ENCODE peak calls at places on chromosomes 4 and X, in six cellular contexts. F is thoracic aorta, Z is Calu3, O is RWPE2, C is HCT116, H is endothelial cell. S is an unnamed sample.

GRCh38 chrX:123504630-123505270 is 228.1 kb downstream of the THOC2 start:
- DNase-seq in F (no peak), Z (no peak), O (no peak), C (no peak), H (no peak), S (no peak)

GRCh38 chrX:48003367-48003757 is 427 bp downstream of the ZNF182 start:
- DNase-seq in F (no peak), Z (no peak), O (no peak), C (no peak), H (no peak), S (no peak)

GRCh38 chrX:51825432-51825831 is 68.0 kb upstream of the MAGED1 start:
- DNase-seq in F (no peak), Z (no peak), O (no peak), C (no peak), H (no peak), S (no peak)

GRCh38 chrX:130055103-130055502 is 55.2 kb downstream of the ELF4 start:
- DNase-seq in F (no peak), Z (no peak), O (no peak), C (no peak), H (no peak), S (no peak)

GRCh38 chr4:31548823-31549222 is 828.7 kb downstream of the PCDH7 start:
- DNase-seq in F (no peak), Z (no peak), O (no peak), C (no peak), H (no peak), S (no peak)

GRCh38 chr4:109816894-109817293 is 1.3 kb downstream of the GAR1 start:
- DNase-seq in F (no peak), Z (no peak), O (no peak), C (no peak), H (no peak), S (no peak)

GRCh38 chrX:42289492-42290385 is 366.4 kb upstream of the CASK start:
- DNase-seq in F (no peak), Z (no peak), O (no peak), C (no peak), H (no peak), S (no peak)

GRCh38 chrX:129449141-129449540 is 74.1 kb downstream of the SMARCA1 start:
- DNase-seq in F (no peak), Z (no peak), O (no peak), C (no peak), H (no peak), S (no peak)

GRCh38 chrX:56800801-56801200 is 71.8 kb downstream of the NBDY start:
- DNase-seq in F (no peak), Z (no peak), O (no peak), C (no peak), H (no peak), S (no peak)

GRCh38 chr4:25953740-25954139 is 39.7 kb downstream of the SMIM20 start:
- DNase-seq in F (no peak), Z (no peak), O (no peak), C (peak), H (no peak), S (no peak)

GRCh38 chr4:37455301-37456062 is 210.9 kb downstream of the NWD2 start:
- DNase-seq in F (no peak), Z (peak), O (no peak), C (no peak), H (no peak), S (no peak)

GRCh38 chr4:16636911-16637630 is 261.4 kb downstream of the LDB2 start:
- DNase-seq in F (no peak), Z (no peak), O (no peak), C (no peak), H (no peak), S (no peak)

GRCh38 chr4:122747883-122748282 is 15.4 kb downstream of the BBS12 start:
- DNase-seq in F (no peak), Z (no peak), O (no peak), C (no peak), H (no peak), S (no peak)

GRCh38 chr4:154344686-154345085 is 146.9 kb downstream of the DCHS2 start:
- DNase-seq in F (no peak), Z (no peak), O (no peak), C (peak), H (no peak), S (no peak)

GRCh38 chr4:69894221-69894620 is 34.3 kb upstream of the SULT1E1 start:
- DNase-seq in F (no peak), Z (no peak), O (no peak), C (no peak), H (no peak), S (no peak)

GRCh38 chr4:148017801-148018200 is 285.9 kb downstream of the ARHGAP10 start:
- DNase-seq in F (no peak), Z (no peak), O (no peak), C (no peak), H (no peak), S (no peak)

GRCh38 chr4:33067221-33067620 is 2347.1 kb downstream of the PCDH7 start:
- DNase-seq in F (no peak), Z (no peak), O (no peak), C (no peak), H (no peak), S (no peak)

GRCh38 chr4:54226399-54227260 is 2.5 kb upstream of the PDGFRA start:
- DNase-seq in F (no peak), Z (no peak), O (no peak), C (no peak), H (peak), S (peak)

GRCh38 chrX:72100824-72101351 is 30.8 kb downstream of the RTL5 start:
- DNase-seq in F (no peak), Z (no peak), O (no peak), C (no peak), H (no peak), S (no peak)

GRCh38 chr4:118989098-118990080 is 100.7 kb downstream of the SYNPO2 start:
- DNase-seq in F (no peak), Z (no peak), O (no peak), C (no peak), H (no peak), S (no peak)

GRCh38 chr4:38266616-38267015 is 306.4 kb downstream of the PTTG2 start:
- DNase-seq in F (no peak), Z (no peak), O (no peak), C (peak), H (no peak), S (no peak)

GRCh38 chr4:26343041-26343403 is 22.2 kb downstream of the RBPJ start:
- DNase-seq in F (no peak), Z (no peak), O (no peak), C (no peak), H (no peak), S (no peak)

GRCh38 chr4:136590440-136590839 is 941.9 kb downstream of the PCDH18 start:
- DNase-seq in F (no peak), Z (no peak), O (no peak), C (no peak), H (no peak), S (no peak)

GRCh38 chr4:88724406-88724805 is 26.8 kb upstream of the NAP1L5 start:
- DNase-seq in F (no peak), Z (no peak), O (no peak), C (no peak), H (no peak), S (no peak)

GRCh38 chr4:51998837-51999236 is 21.3 kb downstream of the LRRC66 start:
- DNase-seq in F (no peak), Z (no peak), O (no peak), C (no peak), H (no peak), S (no peak)

GRCh38 chr4:51999250-51999649 is 20.9 kb downstream of the LRRC66 start:
- DNase-seq in F (no peak), Z (no peak), O (no peak), C (no peak), H (no peak), S (no peak)

GRCh38 chr4:51995647-51996046 is 24.5 kb downstream of the LRRC66 start:
- DNase-seq in F (no peak), Z (no peak), O (no peak), C (no peak), H (no peak), S (no peak)

GRCh38 chr4:52001616-52002015 is 18.5 kb downstream of the LRRC66 start:
- DNase-seq in F (no peak), Z (no peak), O (no peak), C (no peak), H (no peak), S (no peak)

DNA sequence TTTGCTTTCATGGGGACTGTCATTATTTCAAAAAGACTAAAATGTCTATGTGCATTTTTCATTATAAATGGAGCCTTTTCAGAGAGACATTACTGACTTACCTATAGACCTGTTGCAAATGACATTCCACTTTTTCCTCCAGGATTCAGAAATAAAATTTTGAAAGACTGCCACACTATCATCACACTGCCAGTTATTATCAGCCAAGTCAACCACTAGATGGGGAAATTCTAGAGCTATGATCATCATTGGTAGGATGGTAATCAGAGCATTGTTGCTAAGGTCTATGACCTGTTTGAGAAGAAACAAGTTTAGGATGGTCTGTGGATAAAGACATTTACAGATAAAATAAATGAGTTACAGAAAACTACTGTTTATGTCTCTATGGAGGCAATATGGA is 22.5 kb downstream of the LRRC66 start:
- DNase-seq in F (no peak), Z (no peak), O (no peak), C (no peak), H (no peak), S (no peak)
- TF ChIP-seq CTCF in F (no peak), Z (no peak), O (peak), C (peak), H (no peak), S (no peak)

GRCh38 chr4:98193459-98194105 is 50.3 kb upstream of the STPG2 start:
- DNase-seq in F (no peak), Z (no peak), O (no peak), C (no peak), H (no peak), S (no peak)

GRCh38 chr4:98204236-98204553 is 57.0 kb upstream of the RAP1GDS1 start:
- DNase-seq in F (no peak), Z (no peak), O (no peak), C (no peak), H (no peak), S (no peak)

GRCh38 chr4:98203406-98204235 is 57.6 kb upstream of the RAP1GDS1 start:
- DNase-seq in F (no peak), Z (no peak), O (no peak), C (no peak), H (no peak), S (no peak)

GRCh38 chr4:98199247-98199646 is 56.0 kb upstream of the STPG2 start:
- DNase-seq in F (no peak), Z (no peak), O (no peak), C (no peak), H (no peak), S (no peak)
- TF ChIP-seq CTCF in F (no peak), Z (no peak), O (no peak), C (no peak), H (no peak), S (no peak)

GRCh38 chr4:165347647-165348569 is 20.4 kb downstream of the MSMO1 start:
- DNase-seq in F (no peak), Z (no peak), O (no peak), C (no peak), H (no peak), S (no peak)

GRCh38 chr4:165345663-165346417 is 18.4 kb downstream of the MSMO1 start:
- DNase-seq in F (no peak), Z (no peak), O (no peak), C (no peak), H (no peak), S (no peak)

DNA sequence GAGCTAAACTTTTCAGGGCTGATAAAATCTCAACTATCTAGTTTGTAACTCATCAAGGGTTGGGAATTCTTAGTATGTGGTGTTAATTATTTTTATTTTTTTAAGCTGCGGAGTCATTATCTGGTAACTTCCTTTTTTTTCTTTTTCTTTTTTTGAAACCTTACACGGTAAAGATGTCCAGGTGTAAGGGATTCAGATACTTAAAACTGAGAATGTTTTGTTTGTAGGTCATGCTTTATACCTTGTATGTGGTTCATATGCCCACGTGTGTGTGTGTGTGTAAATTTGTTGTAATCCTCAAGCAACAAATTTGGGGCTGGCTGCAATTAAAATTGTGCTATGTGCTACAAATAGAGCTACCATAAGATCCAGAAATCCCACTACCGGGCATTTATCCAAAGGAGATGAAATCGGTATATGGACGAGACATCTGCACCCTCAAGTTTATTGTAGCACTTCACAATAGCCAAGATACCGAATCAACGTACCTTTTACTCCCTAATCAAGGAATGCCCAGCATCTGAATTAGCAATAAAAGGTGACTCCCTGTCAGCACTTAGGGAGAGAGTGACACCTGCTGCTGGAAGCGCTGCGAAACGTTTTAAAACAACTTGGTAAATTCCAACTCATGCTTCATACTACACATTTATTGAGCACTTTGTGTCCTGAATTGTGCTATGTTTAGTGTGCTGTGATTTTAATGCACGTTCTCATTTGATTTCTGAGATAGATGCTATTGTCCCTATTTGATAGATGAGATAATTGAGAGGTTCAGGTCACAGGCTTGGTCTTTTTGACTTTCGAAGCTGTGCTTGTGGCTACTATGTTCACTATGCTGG is 16.1 kb downstream of the MSMO1 start:
- DNase-seq in F (no peak), Z (no peak), O (no peak), C (no peak), H (no peak), S (no peak)
- TF ChIP-seq CTCF in F (peak), Z (no peak), O (peak), C (peak), H (no peak), S (peak)

DNA sequence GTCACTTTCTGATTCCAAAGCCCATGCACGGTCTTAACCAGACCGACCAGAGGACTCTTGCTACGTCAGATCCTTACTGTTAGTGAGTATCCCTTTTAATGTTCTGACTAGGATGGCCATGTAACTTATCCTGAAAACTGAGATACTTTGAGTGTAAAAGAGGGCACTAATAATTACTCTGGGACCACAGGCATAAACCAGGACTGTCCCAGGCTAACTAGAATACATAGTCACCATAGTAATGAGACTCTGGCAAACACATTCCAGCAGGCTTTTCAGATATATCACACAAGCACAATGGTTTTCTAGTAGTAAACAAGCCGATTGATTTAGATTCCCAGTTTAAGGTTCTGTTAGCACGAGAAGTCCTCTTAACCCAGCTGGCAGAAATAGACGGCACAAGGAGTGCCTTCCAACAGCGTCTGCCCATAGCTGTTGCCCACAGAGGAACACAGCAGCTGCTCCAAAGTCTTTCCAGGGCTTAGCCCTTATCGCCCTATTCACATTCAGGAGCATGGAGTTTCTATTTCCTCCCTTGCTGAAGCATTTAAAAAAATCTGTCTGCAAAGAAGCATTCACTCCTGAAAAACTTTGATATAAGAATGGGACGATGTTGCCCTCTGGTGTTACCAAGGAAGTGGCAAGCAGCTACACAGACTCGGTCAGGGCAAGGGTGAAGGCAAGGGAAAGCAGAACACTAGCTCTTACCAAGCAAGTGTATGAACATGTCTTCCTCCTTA is 92.4 kb downstream of the CXCL13 start:
- DNase-seq in F (no peak), Z (peak), O (no peak), C (peak), H (peak), S (no peak)
- TF ChIP-seq CTCF in F (no peak), Z (peak), O (peak), C (peak), H (no peak), S (peak)

DNA sequence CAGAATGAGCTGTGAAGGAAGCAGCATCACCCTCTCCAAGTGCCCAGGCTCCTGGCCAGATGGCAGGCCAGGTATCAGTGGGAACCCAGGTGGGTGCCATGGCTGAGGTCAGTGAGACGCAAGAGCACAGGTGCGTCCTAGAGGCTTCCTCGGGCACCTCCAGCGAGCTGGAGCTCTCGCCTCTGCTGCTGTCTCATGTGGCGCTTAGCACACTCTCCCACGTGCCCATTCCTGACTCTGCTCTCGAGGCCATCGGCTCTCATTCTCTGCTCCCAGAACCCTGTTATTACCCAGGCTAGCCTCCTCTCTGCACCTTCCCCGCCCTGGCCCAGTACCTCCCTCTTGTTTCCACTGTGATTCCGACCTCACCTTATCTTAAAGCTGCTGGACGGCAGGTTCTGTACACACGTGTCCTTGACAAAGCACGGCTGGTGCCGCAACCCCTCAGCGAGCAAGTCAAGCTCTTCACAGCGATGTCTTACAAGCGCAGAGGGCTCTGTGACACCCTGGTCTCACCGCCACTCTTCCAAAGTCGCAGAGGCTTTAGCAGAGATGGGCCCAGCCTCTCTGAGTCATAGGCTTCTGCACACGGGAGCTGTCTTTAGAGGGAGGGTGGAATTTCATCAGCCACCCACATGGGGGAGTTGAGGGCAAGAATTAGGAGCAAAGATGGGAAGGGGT is 15.4 kb upstream of the MSANTD1 start:
- DNase-seq in F (no peak), Z (no peak), O (no peak), C (no peak), H (no peak), S (no peak)
- TF ChIP-seq CTCF in F (no peak), Z (no peak), O (no peak), C (no peak), H (no peak), S (no peak)

DNA sequence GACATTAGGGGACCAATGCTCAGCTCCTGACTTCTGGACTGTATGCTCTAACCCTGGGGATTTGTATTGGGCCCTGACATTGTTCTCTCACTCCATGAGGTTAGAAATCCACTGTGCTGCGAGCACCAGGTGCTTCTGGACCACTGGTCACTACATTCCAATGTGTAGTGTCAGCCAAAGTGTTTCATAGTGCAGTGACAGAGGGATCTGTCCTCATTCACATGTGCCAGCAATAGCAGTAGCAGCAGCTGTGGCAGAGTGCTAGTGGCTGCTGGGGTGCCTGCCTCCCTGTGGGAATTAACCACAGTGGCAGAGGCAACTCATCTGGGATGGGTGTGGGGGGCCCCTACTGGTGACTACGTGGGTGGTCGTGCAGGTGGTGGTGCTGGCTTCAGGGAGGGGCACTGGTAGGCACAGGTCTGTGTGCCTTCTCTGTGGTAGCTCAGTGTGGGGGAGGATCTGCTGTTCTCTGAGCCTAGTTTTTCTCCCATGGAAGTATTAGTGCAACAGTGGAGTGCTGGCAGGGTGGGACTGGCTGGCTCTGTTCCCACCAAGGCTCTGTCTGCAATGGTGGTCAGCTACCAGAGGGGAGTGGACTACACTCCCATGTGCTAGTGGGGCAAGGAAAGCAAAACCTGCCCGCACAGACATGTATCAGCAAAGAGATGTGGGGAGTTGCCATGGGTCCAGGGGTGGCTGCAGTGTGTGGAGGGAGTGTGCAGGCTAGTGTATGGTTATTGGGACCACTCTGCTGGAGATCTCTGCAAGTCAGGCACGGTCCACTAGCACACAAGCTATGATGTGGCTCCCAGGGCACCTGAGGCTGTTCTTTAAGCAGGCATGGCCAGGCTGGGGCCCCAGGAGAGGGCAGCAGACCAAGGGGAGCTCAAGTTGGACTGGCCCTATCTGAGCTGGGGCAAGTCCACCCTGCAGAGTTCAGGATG is 78.5 kb downstream of the SCLT1 start:
- DNase-seq in F (no peak), Z (no peak), O (no peak), C (no peak), H (no peak), S (no peak)
- TF ChIP-seq CTCF in F (no peak), Z (no peak), O (no peak), C (no peak), H (no peak), S (no peak)

S was measured in type B pancreatic cell.